ENCODE peak calls at places on chromosomes 13 and 19, in five cellular contexts. N is K562, R is SK-N-SH, A is GM12878, C is HCT116. W is an unnamed sample.

GRCh38 chr19:45238556-45238955 is 6.7 kb downstream of the EXOC3L2 start:
- DNase-seq in N (no peak), R (no peak), A (no peak), C (no peak), W (no peak)

GRCh38 chr13:100235311-100235901 is 146.5 kb downstream of the PCCA start:
- DNase-seq in N (peak; percentile 13), R (peak; percentile 51), A (no peak), C (peak; percentile 45), W (no peak)

GRCh38 chr13:113635709-113636108 is 22.3 kb downstream of the ATP4B start:
- DNase-seq in N (no peak), R (no peak), A (no peak), C (no peak), W (no peak)

GRCh38 chr13:96551540-96551939 is 442.7 kb downstream of the OXGR1 start:
- DNase-seq in N (no peak), R (no peak), A (no peak), C (no peak), W (no peak)

GRCh38 chr13:79810671-79811070 is 329.7 kb downstream of the NDFIP2 start:
- DNase-seq in N (no peak), R (no peak), A (no peak), C (no peak), W (no peak)

GRCh38 chr19:46186101-46186716 is 38.2 kb downstream of the IGFL2 start:
- DNase-seq in N (no peak), R (peak; percentile 66), A (no peak), C (no peak), W (no peak)

GRCh38 chr13:35475960-35476943 is at the start of gene MAB21L1:
- DNase-seq in N (no peak), R (peak; percentile 90), A (no peak), C (no peak), W (peak; percentile 59)

GRCh38 chr19:11578342-11579142 is 1.1 kb upstream of the ACP5 start:
- DNase-seq in N (peak; percentile 81), R (peak; percentile 43), A (no peak), C (no peak), W (no peak)

GRCh38 chr19:16375936-16376185 is 51.2 kb downstream of the KLF2 start:
- DNase-seq in N (no peak), R (no peak), A (no peak), C (no peak), W (no peak)

GRCh38 chr13:49439609-49440008 is 4.3 kb downstream of the CAB39L start:
- DNase-seq in N (no peak), R (no peak), A (no peak), C (no peak), W (no peak)

GRCh38 chr19:6464070-6464873 is at the start of gene CRB3:
- DNase-seq in N (no peak), R (no peak), A (no peak), C (peak; percentile 80), W (peak; percentile 80)

GRCh38 chr13:87553142-87553541 is 118.0 kb upstream of the SLITRK5 start:
- DNase-seq in N (no peak), R (no peak), A (no peak), C (no peak), W (no peak)

GRCh38 chr19:32287811-32288227 is 57.6 kb upstream of the ZNF507 start:
- DNase-seq in N (peak; percentile 28), R (no peak), A (no peak), C (peak; percentile 61), W (peak; percentile 34)

GRCh38 chr19:13056052-13056660 is 46.5 kb downstream of the LYL1 start:
- DNase-seq in N (no peak), R (peak; percentile 85), A (no peak), C (peak; percentile 64), W (no peak)

GRCh38 chr13:30997697-30998547 is 65.5 kb downstream of the TEX26 start:
- DNase-seq in N (no peak), R (peak; percentile 55), A (no peak), C (no peak), W (no peak)

GRCh38 chr19:10876459-10877240 is 5.3 kb downstream of the CARM1 start:
- DNase-seq in N (no peak), R (no peak), A (peak; percentile 79), C (no peak), W (no peak)

GRCh38 chr13:102847272-102848234 is 1.7 kb downstream of the ERCC5 start:
- DNase-seq in N (no peak), R (peak; percentile 17), A (no peak), C (peak; percentile 19), W (no peak)
- TF ChIP-seq JUND in N (no peak), R (no peak), A (no peak), C (no peak), W (no peak)

GRCh38 chr19:53867225-53868090 is at the start of gene MYADM:
- DNase-seq in N (peak; percentile 97), R (peak; percentile 97), A (peak; percentile 21), C (peak; percentile 95), W (peak; percentile 100)
- TF ChIP-seq JUND in N (peak; percentile 60), R (no peak), A (no peak), C (no peak), W (no peak)

DNA sequence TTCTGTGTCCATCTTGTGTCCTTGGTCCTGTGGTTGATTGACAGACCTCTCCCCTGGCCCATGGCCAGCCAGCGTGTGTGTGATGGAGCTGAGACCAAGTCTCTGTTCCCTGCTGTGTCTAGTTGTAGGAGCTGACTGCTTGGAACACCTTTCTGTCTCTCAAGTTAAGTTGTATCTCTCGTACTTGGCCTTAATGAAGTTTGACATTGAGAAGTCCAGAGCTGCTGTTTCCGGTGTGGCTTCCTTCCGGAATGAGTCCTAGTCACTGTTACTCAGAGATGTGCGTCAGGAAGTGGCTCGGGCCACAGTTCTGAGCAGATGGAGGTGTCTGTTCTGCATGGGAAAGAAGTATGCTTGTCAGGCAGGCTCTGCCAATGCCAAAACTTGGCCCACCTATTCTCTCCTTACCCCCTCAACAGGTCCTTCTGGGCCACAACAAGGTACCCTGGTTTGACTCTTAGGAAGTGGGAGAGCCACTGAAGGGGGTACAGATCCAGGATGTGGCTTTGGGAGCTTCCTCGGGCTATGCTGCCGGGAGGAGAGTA is 54.3 kb downstream of the GATAD2A start:
- DNase-seq in N (no peak), R (no peak), A (no peak), C (no peak), W (no peak)
- TF ChIP-seq JUND in N (no peak), R (no peak), A (no peak), C (no peak), W (no peak)

GRCh38 chr19:54069482-54069881 is 5.8 kb upstream of the VSTM1 start:
- DNase-seq in N (peak; percentile 2), R (no peak), A (no peak), C (no peak), W (no peak)
- TF ChIP-seq JUND in N (no peak), R (no peak), A (no peak), C (no peak), W (no peak)

GRCh38 chr13:63190742-63191141 is 1775.1 kb upstream of the PCDH20 start:
- DNase-seq in N (no peak), R (no peak), A (no peak), C (no peak), W (no peak)
- TF ChIP-seq JUND in N (no peak), R (peak; percentile 84), A (no peak), C (no peak), W (no peak)

W was measured in H1.